ENCODE peak calls at places on chromosomes 6 and 20, in five cellular contexts. X, U, W, J and L are unnamed samples.

GRCh38 chr6:85568411-85568810 is 25.2 kb downstream of the SNX14 start:
- DNase-seq in U (no peak), W (no peak), X (no peak), J (no peak), L (no peak)

GRCh38 chr6:126764696-126765095 is 353.8 kb upstream of the RSPO3 start:
- DNase-seq in J (no peak), W (no peak), X (no peak), U (no peak), L (no peak)

GRCh38 chr6:5950448-5950847 is 56.3 kb downstream of the NRN1 start:
- DNase-seq in X (peak), W (no peak), J (no peak), U (no peak), L (peak)

GRCh38 chr20:59677586-59677985 is 73.2 kb downstream of the PHACTR3 start:
- DNase-seq in W (no peak), J (no peak), X (no peak), U (no peak), L (no peak)

GRCh38 chr20:5222919-5223634 is 93.7 kb downstream of the PROKR2 start:
- DNase-seq in W (no peak), J (peak), U (peak), X (peak), L (peak)

GRCh38 chr6:112934433-112935327 is 587.5 kb downstream of the RFPL4B start:
- DNase-seq in J (no peak), U (no peak), W (no peak), X (no peak), L (no peak)

GRCh38 chr6:33744895-33745546 is 1.7 kb downstream of the IP6K3 start:
- DNase-seq in J (no peak), U (no peak), W (peak), X (no peak), L (no peak)

GRCh38 chr6:47048638-47049037 is 6.5 kb upstream of the ADGRF1 start:
- DNase-seq in U (no peak), X (no peak), W (no peak), J (no peak), L (no peak)

GRCh38 chr6:163635731-163636344 is 221.3 kb downstream of the QKI start:
- DNase-seq in J (no peak), W (no peak), X (no peak), U (no peak), L (no peak)

GRCh38 chr6:163635315-163635714 is 220.8 kb downstream of the QKI start:
- DNase-seq in U (no peak), X (no peak), J (no peak), W (no peak), L (no peak)

GRCh38 chr6:163630991-163631390 is 216.5 kb downstream of the QKI start:
- DNase-seq in U (no peak), W (no peak), J (no peak), X (no peak), L (no peak)

GRCh38 chr6:163637524-163637923 is 223.0 kb downstream of the QKI start:
- DNase-seq in J (no peak), U (no peak), X (no peak), W (no peak), L (no peak)

GRCh38 chr6:163634514-163635171 is 220.1 kb downstream of the QKI start:
- DNase-seq in X (no peak), J (no peak), U (no peak), W (no peak), L (no peak)
- H3K27ac ChIP-seq in X (no peak), J (no peak), U (no peak), W (no peak), L (no peak)

GRCh38 chr6:87847135-87847829 is 145.2 kb upstream of the AKIRIN2 start:
- DNase-seq in X (no peak), U (no peak), J (no peak), W (no peak), L (no peak)
- TF ChIP-seq CTCF in X (no peak), U (no peak), J (no peak), W (no peak), L (no peak)

GRCh38 chr6:156562636-156563035 is 214.5 kb upstream of the ARID1B start:
- DNase-seq in W (no peak), U (no peak), J (no peak), X (no peak), L (no peak)
- TF ChIP-seq POLR2A in W (no peak), U (no peak), J (no peak), X (no peak), L (no peak)

GRCh38 chr6:41028618-41029486 is 10.2 kb downstream of the UNC5CL start:
- DNase-seq in X (no peak), J (no peak), W (peak), U (no peak), L (no peak)
- H3K27ac ChIP-seq in X (no peak), J (peak), W (peak), U (peak), L (peak)

DNA sequence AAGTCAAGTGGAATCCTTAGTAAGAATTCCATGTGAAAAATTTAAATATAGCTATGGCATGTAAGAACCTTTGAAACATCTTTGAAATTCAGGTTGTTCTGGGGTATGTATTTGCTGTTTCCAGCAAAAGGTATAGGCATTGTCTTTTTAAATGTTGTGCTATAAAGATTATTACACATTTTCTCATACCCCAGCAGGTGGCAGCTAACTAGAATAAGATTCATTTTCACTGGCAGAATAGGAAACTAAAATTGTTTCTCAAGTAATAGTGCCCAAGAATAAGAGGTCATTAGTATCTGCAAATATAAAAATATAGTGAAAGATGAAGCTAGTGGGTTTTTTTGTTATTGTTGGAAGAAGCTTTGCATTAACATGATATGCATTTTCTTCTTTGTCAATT is 1.8 kb downstream of the GRIK2 start:
- DNase-seq in U (no peak), X (no peak), W (no peak), J (no peak), L (no peak)
- TF ChIP-seq CTCF in U (no peak), X (no peak), W (no peak), J (no peak), L (no peak)

GRCh38 chr20:63978319-63979220 is 872 bp downstream of the SAMD10 start:
- DNase-seq in J (peak), X (peak), W (peak), U (peak), L (peak)
- TF ChIP-seq POLR2A in J (no peak), X (peak), W (no peak), U (no peak), L (no peak)

GRCh38 chr6:38307730-38308129 is 332.0 kb downstream of the BTBD9 start:
- DNase-seq in X (no peak), J (no peak), U (no peak), W (no peak), L (no peak)
- H3K27ac ChIP-seq in X (no peak), J (no peak), U (no peak), W (no peak), L (no peak)